ENCODE peak calls at places on chromosome 19, in five cellular contexts. One of them, this sample, is unnamed.

GRCh38 chr19:49196527-49197240 is 39.1 kb downstream of the TRPM4 start:
- DNase-seq in colonic mucosa: peak; percentile 60
- DNase-seq in adrenal gland: no peak
- DNase-seq in GM23248: no peak
- DNase-seq in NCI-H1092: peak; percentile 7
- DNase-seq in this sample: no peak

GRCh38 chr19:33668968-33669367 is 47.2 kb downstream of the CHST8 start:
- DNase-seq in colonic mucosa: no peak
- DNase-seq in adrenal gland: no peak
- DNase-seq in GM23248: no peak
- DNase-seq in NCI-H1092: no peak
- DNase-seq in this sample: no peak

GRCh38 chr19:34733266-34733825 is 697 bp upstream of the ZNF181 start:
- DNase-seq in colonic mucosa: no peak
- DNase-seq in adrenal gland: peak; percentile 72
- DNase-seq in GM23248: no peak
- DNase-seq in NCI-H1092: peak; percentile 40
- DNase-seq in this sample: peak; percentile 86

GRCh38 chr19:48568345-48568886 is 16.4 kb downstream of the SULT2B1 start:
- DNase-seq in colonic mucosa: peak; percentile 67
- DNase-seq in adrenal gland: peak; percentile 98
- DNase-seq in GM23248: peak; percentile 98
- DNase-seq in NCI-H1092: no peak
- DNase-seq in this sample: peak; percentile 97

GRCh38 chr19:44576843-44577565 is 36.4 kb upstream of the IGSF23 start:
- DNase-seq in colonic mucosa: peak; percentile 59
- DNase-seq in adrenal gland: peak; percentile 35
- DNase-seq in GM23248: peak; percentile 58
- DNase-seq in NCI-H1092: no peak
- DNase-seq in this sample: no peak

GRCh38 chr19:55643003-55643732 is at the start of gene ZNF581:
- DNase-seq in colonic mucosa: peak; percentile 80
- DNase-seq in adrenal gland: peak; percentile 83
- DNase-seq in GM23248: peak; percentile 87
- DNase-seq in NCI-H1092: no peak
- DNase-seq in this sample: peak; percentile 99

GRCh38 chr19:40941481-40942219 is 49.4 kb upstream of the CYP2B6 start:
- DNase-seq in colonic mucosa: no peak
- DNase-seq in adrenal gland: no peak
- DNase-seq in GM23248: no peak
- DNase-seq in NCI-H1092: no peak
- DNase-seq in this sample: no peak

GRCh38 chr19:39858541-39858940 is 12.4 kb upstream of the FBL start:
- DNase-seq in colonic mucosa: no peak
- DNase-seq in adrenal gland: no peak
- DNase-seq in GM23248: no peak
- DNase-seq in NCI-H1092: no peak
- DNase-seq in this sample: no peak

GRCh38 chr19:54791476-54791875 is 11.9 kb upstream of the KIR2DL4 start:
- DNase-seq in colonic mucosa: no peak
- DNase-seq in adrenal gland: no peak
- DNase-seq in GM23248: no peak
- DNase-seq in NCI-H1092: no peak
- DNase-seq in this sample: no peak

GRCh38 chr19:55516878-55517620 is 19.9 kb downstream of the SBK2 start:
- DNase-seq in colonic mucosa: peak; percentile 96
- DNase-seq in adrenal gland: peak; percentile 97
- DNase-seq in GM23248: peak; percentile 94
- DNase-seq in NCI-H1092: peak; percentile 82
- DNase-seq in this sample: peak; percentile 99

GRCh38 chr19:17687857-17688784 is at the start of gene UNC13A:
- DNase-seq in colonic mucosa: peak; percentile 26
- DNase-seq in adrenal gland: peak; percentile 48
- DNase-seq in GM23248: peak; percentile 58
- DNase-seq in NCI-H1092: no peak
- DNase-seq in this sample: peak; percentile 97

GRCh38 chr19:54430306-54431254 is 15.3 kb downstream of the TTYH1 start:
- DNase-seq in colonic mucosa: no peak
- DNase-seq in adrenal gland: no peak
- DNase-seq in GM23248: peak; percentile 55
- DNase-seq in NCI-H1092: no peak
- DNase-seq in this sample: peak; percentile 92